ENCODE peak calls at places on chromosomes 3 and 15, in ten cellular contexts. Q is H9, M is fibroblast of lung, B is IMR-90, E is mesendoderm, O is K562, K is neural progenitor cell, D is PC-3, G is mammary epithelial cell, R is kidney. Z is an unnamed sample. For H3K4me1, the result is how much of the 10 kb centered on the place peaks cover.

GRCh38 chr15:83066034-83066760 is 855 bp downstream of the BTBD1 start:
- DNase-seq in B (no peak), M (no peak), D (peak), E (no peak), Q (no peak), O (no peak), K (peak), R (no peak), G (peak), Z (peak)

GRCh38 chr3:9351709-9352126 is 11.1 kb upstream of the THUMPD3 start:
- DNase-seq in M (no peak), E (peak), Q (peak), G (peak), O (no peak), D (peak), K (no peak), R (no peak), B (no peak), Z (no peak)

GRCh38 chr15:83971967-83972366 is 263.6 kb upstream of the GOLGA6L4 start:
- DNase-seq in Q (no peak), R (no peak), M (peak), G (peak), K (no peak), O (no peak), D (no peak), B (peak), E (no peak), Z (no peak)

GRCh38 chr3:169952045-169952444 is 14.6 kb upstream of the SEC62 start:
- DNase-seq in B (no peak), Q (no peak), M (no peak), R (no peak), E (no peak), O (no peak), G (no peak), D (no peak), K (no peak), Z (no peak)

GRCh38 chr3:99128740-99129505 is 227.4 kb upstream of the DCBLD2 start:
- DNase-seq in E (peak), D (peak), O (no peak), Q (no peak), M (peak), B (peak), K (no peak), R (no peak), G (peak), Z (peak)

GRCh38 chr3:31880020-31880419 is 101.0 kb downstream of the OSBPL10 start:
- DNase-seq in Q (no peak), K (no peak), M (no peak), B (peak), O (no peak), R (no peak), E (peak), G (peak), D (peak), Z (peak)

GRCh38 chr3:68941055-68941454 is 8.7 kb upstream of the TAFA4 start:
- DNase-seq in M (no peak), K (no peak), O (no peak), B (no peak), Q (no peak), G (no peak), R (no peak), D (no peak), E (no peak), Z (no peak)

GRCh38 chr3:170528731-170529130 is 57.1 kb downstream of the SLC7A14 start:
- DNase-seq in D (no peak), B (no peak), G (no peak), E (no peak), M (no peak), K (no peak), R (no peak), Q (no peak), O (no peak), Z (no peak)

GRCh38 chr15:76109046-76109445 is 49.3 kb downstream of the TMEM266 start:
- DNase-seq in Q (no peak), G (no peak), M (no peak), R (no peak), D (no peak), E (no peak), K (no peak), O (no peak), B (no peak), Z (no peak)

GRCh38 chr15:31338879-31339557 is 12.4 kb downstream of the KLF13 start:
- DNase-seq in B (peak), O (peak), D (peak), R (peak), K (no peak), Q (peak), M (peak), G (peak), E (peak), Z (peak)

GRCh38 chr3:105906345-105906744 is 37.5 kb upstream of the CBLB start:
- DNase-seq in M (no peak), R (no peak), O (no peak), K (no peak), B (no peak), Q (no peak), E (no peak), G (no peak), D (no peak), Z (no peak)

GRCh38 chr3:154334973-154335420 is 10.7 kb upstream of the DHX36 start:
- DNase-seq in O (peak), K (peak), M (peak), B (peak), Q (no peak), G (peak), D (peak), R (no peak), E (peak), Z (peak)

GRCh38 chr3:123155471-123156011 is 46.2 kb upstream of the SEC22A start:
- DNase-seq in R (peak), K (peak), M (no peak), O (no peak), D (no peak), E (no peak), G (no peak), B (no peak), Q (peak), Z (no peak)

GRCh38 chr15:66040211-66040892 is 171.1 kb downstream of the RAB11A start:
- DNase-seq in O (no peak), M (no peak), B (no peak), D (no peak), G (no peak), E (no peak), R (no peak), Q (no peak), K (no peak), Z (peak)

GRCh38 chr15:30783019-30783418 is 120.7 kb upstream of the FAN1 start:
- DNase-seq in O (no peak), B (no peak), Q (no peak), M (no peak), G (no peak), D (no peak), E (no peak), K (no peak), R (no peak), Z (no peak)

GRCh38 chr3:48535578-48535977 is 21.0 kb downstream of the PFKFB4 start:
- DNase-seq in K (no peak), E (no peak), O (no peak), M (no peak), Q (no peak), R (no peak), G (peak), D (no peak), B (no peak), Z (no peak)

GRCh38 chr3:42961633-42962032 is 17.5 kb upstream of the GASK1A start:
- DNase-seq in M (peak), B (peak), G (peak), Q (no peak), O (peak), R (no peak), E (peak), K (peak), D (peak), Z (peak)

GRCh38 chr3:182618085-182618732 is 175.1 kb upstream of the ATP11B start:
- DNase-seq in G (peak), D (peak), R (no peak), M (peak), Q (no peak), B (no peak), E (peak), K (peak), O (peak), Z (peak)

GRCh38 chr15:32029862-32030781 is at the start of gene CHRNA7:
- DNase-seq in Q (peak), B (peak), G (peak), D (peak), E (peak), R (peak), M (peak), O (peak), K (peak), Z (peak)

GRCh38 chr15:59541750-59542149 is 69.8 kb upstream of the GCNT3 start:
- DNase-seq in Q (no peak), G (no peak), D (no peak), B (no peak), O (no peak), R (no peak), E (no peak), K (no peak), M (no peak), Z (no peak)

GRCh38 chr3:148884261-148884660 is 19.2 kb downstream of the CPA3 start:
- DNase-seq in G (no peak), Q (no peak), R (no peak), E (no peak), O (no peak), K (no peak), M (no peak), B (peak), D (no peak), Z (no peak)

GRCh38 chr3:4083225-4084015 is 219.7 kb upstream of the SETMAR start:
- DNase-seq in R (no peak), G (no peak), K (no peak), B (no peak), Q (no peak), E (no peak), M (no peak), D (no peak), O (no peak), Z (no peak)

GRCh38 chr3:111229301-111229700 is 157.7 kb downstream of the NECTIN3 start:
- DNase-seq in D (no peak), R (no peak), E (peak), Q (no peak), M (no peak), O (no peak), K (no peak), G (no peak), B (no peak), Z (no peak)

GRCh38 chr3:117133066-117133465 is 423.5 kb downstream of the TUSC7 start:
- DNase-seq in E (no peak), G (no peak), M (no peak), R (no peak), O (no peak), D (no peak), Q (no peak), K (no peak), B (peak), Z (peak)

GRCh38 chr3:49906004-49906860 is 2.6 kb upstream of the MST1R start:
- DNase-seq in M (peak), O (peak), D (peak), Q (peak), R (peak), B (peak), G (peak), E (peak), K (peak), Z (peak)

GRCh38 chr3:105866656-105867653 is 1.9 kb downstream of the CBLB start:
- DNase-seq in K (peak), B (peak), M (peak), O (peak), G (peak), E (no peak), Q (no peak), R (no peak), D (peak), Z (peak)

GRCh38 chr15:84831028-84831427 is 13.9 kb downstream of the ALPK3 start:
- DNase-seq in R (no peak), E (no peak), O (no peak), K (no peak), Q (no peak), B (no peak), D (no peak), M (no peak), G (no peak), Z (peak)

GRCh38 chr3:114205541-114205940 is 26.7 kb upstream of the DRD3 start:
- DNase-seq in O (no peak), D (no peak), R (no peak), B (no peak), G (no peak), M (peak), E (no peak), K (no peak), Q (no peak), Z (no peak)

GRCh38 chr3:123346726-123347125 is 102.2 kb downstream of the ADCY5 start:
- DNase-seq in M (no peak), E (no peak), G (no peak), K (no peak), Q (no peak), O (no peak), D (no peak), B (no peak), R (no peak), Z (no peak)

GRCh38 chr3:183533410-183534132 is 21.9 kb downstream of the KLHL6 start:
- DNase-seq in R (no peak), D (no peak), M (no peak), G (no peak), Q (peak), O (peak), E (no peak), B (no peak), K (no peak), Z (peak)

GRCh38 chr3:14741510-14741909 is 66.6 kb downstream of the C3orf20 start:
- DNase-seq in E (no peak), R (no peak), D (no peak), O (no peak), G (no peak), B (no peak), M (no peak), Q (no peak), K (no peak), Z (no peak)

GRCh38 chr3:2099779-2100191 is 1.1 kb downstream of the CNTN4 start:
- DNase-seq in Q (peak), E (peak), B (no peak), G (no peak), D (no peak), K (peak), R (peak), M (no peak), O (no peak), Z (no peak)

GRCh38 chr15:79560384-79560783 is 128.2 kb downstream of the MINAR1 start:
- DNase-seq in B (no peak), Q (no peak), K (no peak), M (no peak), D (no peak), G (no peak), E (no peak), R (no peak), O (no peak), Z (no peak)

GRCh38 chr15:85533949-85534543 is 153.6 kb downstream of the AKAP13 start:
- DNase-seq in E (no peak), M (no peak), D (no peak), Q (no peak), R (no peak), G (peak), K (no peak), O (no peak), B (no peak), Z (no peak)

GRCh38 chr15:70099167-70099965 is 1.6 kb upstream of the TLE3 start:
- DNase-seq in E (peak), O (peak), M (peak), R (peak), K (peak), G (peak), B (peak), D (peak), Q (peak), Z (peak)

GRCh38 chr15:70097337-70098169 is at the start of gene TLE3:
- DNase-seq in E (peak), Q (peak), M (peak), O (peak), K (peak), R (peak), B (peak), D (peak), G (peak), Z (peak)

GRCh38 chr15:70098461-70099166 is 897 bp upstream of the TLE3 start:
- DNase-seq in E (peak), G (peak), Q (peak), O (peak), K (peak), B (no peak), D (peak), R (peak), M (peak), Z (peak)

GRCh38 chr15:70096975-70097336 is 761 bp downstream of the TLE3 start:
- DNase-seq in Q (no peak), B (no peak), O (no peak), E (no peak), K (peak), R (no peak), M (peak), G (no peak), D (no peak), Z (no peak)

GRCh38 chr15:70098170-70098460 is 398 bp upstream of the TLE3 start:
- DNase-seq in R (no peak), G (no peak), K (no peak), Q (no peak), E (no peak), M (no peak), D (no peak), B (no peak), O (no peak), Z (no peak)
- H3K4me1 ChIP-seq in R (under half), G (under half), K (under half), Q (under half), E (under half), M (under half), D (under half), B (under half), O (half or more), Z (half or more)

GRCh38 chr3:190041333-190042041 is 79.2 kb downstream of the P3H2 start:
- DNase-seq in E (peak), K (peak), B (peak), Q (peak), G (no peak), R (no peak), O (no peak), M (peak), D (no peak), Z (peak)
- H3K9ac ChIP-seq in E (no peak), K (no peak), B (no peak), Q (no peak), G (no peak), R (no peak), O (no peak), M (no peak), D (no peak), Z (no peak)

GRCh38 chr15:62932436-62932835 is 110.1 kb upstream of the TPM1 start:
- DNase-seq in B (peak), D (no peak), G (no peak), O (no peak), E (no peak), K (no peak), Q (no peak), M (peak), R (no peak), Z (peak)
- H3K4me1 ChIP-seq in B (under half), D (under half), G (under half), O (under half), E (under half), K (under half), Q (under half), M (under half), R (under half), Z (half or more)

GRCh38 chr3:150217691-150218090 is 190.4 kb upstream of the TSC22D2 start:
- DNase-seq in Q (no peak), R (no peak), O (no peak), M (no peak), D (no peak), G (no peak), E (no peak), B (no peak), K (no peak), Z (no peak)

GRCh38 chr3:150216041-150216811 is 191.9 kb upstream of the TSC22D2 start:
- DNase-seq in B (peak), D (peak), G (peak), M (peak), K (peak), E (peak), R (no peak), O (no peak), Q (no peak), Z (peak)

GRCh38 chr3:150213577-150213976 is 194.5 kb upstream of the TSC22D2 start:
- DNase-seq in Q (no peak), B (no peak), R (no peak), M (no peak), E (no peak), K (no peak), D (no peak), G (no peak), O (no peak), Z (no peak)

GRCh38 chr3:150216866-150217600 is 191.1 kb upstream of the TSC22D2 start:
- DNase-seq in D (no peak), B (no peak), G (peak), M (no peak), R (no peak), K (no peak), E (no peak), Q (no peak), O (no peak), Z (no peak)

DNA sequence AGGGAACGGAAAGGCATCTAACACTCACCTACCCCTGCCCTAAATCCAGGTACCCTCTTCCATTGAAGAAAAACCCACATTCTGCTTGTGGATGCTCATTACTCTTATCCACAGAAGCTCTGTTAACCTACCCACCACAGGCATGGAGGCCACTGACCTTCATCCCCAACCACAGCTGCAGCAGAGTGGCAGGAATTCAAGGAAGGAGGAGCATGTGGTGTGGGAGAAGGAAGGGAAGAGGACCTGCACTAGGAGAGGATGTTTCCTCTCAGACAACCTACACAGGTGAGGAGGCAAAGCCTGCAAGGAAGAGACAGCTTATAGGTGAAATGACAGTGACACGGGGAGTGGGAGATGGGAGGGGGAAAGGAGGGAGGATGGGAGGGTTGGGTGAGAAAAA is 192.5 kb upstream of the TSC22D2 start:
- DNase-seq in E (no peak), G (peak), M (peak), D (no peak), K (no peak), B (peak), R (no peak), O (no peak), Q (no peak), Z (no peak)
- H3K9ac ChIP-seq in E (peak), G (no peak), M (no peak), D (no peak), K (no peak), B (no peak), R (no peak), O (no peak), Q (no peak), Z (no peak)

GRCh38 chr3:13420817-13421755 is 964 bp upstream of the NUP210 start:
- DNase-seq in M (no peak), D (no peak), O (peak), B (no peak), G (no peak), K (no peak), E (no peak), Q (no peak), R (peak), Z (no peak)

GRCh38 chr3:13419356-13420050 is 619 bp downstream of the NUP210 start:
- DNase-seq in Q (peak), B (no peak), O (peak), K (peak), E (peak), G (no peak), M (peak), R (peak), D (peak), Z (peak)

GRCh38 chr3:13416002-13416793 is 3.9 kb downstream of the NUP210 start:
- DNase-seq in R (no peak), O (no peak), E (peak), G (no peak), Q (peak), M (no peak), D (no peak), B (no peak), K (peak), Z (no peak)

GRCh38 chr3:13424111-13424844 is 4.2 kb upstream of the NUP210 start:
- DNase-seq in K (no peak), R (no peak), E (no peak), G (no peak), D (peak), Q (no peak), B (no peak), M (no peak), O (no peak), Z (no peak)

DNA sequence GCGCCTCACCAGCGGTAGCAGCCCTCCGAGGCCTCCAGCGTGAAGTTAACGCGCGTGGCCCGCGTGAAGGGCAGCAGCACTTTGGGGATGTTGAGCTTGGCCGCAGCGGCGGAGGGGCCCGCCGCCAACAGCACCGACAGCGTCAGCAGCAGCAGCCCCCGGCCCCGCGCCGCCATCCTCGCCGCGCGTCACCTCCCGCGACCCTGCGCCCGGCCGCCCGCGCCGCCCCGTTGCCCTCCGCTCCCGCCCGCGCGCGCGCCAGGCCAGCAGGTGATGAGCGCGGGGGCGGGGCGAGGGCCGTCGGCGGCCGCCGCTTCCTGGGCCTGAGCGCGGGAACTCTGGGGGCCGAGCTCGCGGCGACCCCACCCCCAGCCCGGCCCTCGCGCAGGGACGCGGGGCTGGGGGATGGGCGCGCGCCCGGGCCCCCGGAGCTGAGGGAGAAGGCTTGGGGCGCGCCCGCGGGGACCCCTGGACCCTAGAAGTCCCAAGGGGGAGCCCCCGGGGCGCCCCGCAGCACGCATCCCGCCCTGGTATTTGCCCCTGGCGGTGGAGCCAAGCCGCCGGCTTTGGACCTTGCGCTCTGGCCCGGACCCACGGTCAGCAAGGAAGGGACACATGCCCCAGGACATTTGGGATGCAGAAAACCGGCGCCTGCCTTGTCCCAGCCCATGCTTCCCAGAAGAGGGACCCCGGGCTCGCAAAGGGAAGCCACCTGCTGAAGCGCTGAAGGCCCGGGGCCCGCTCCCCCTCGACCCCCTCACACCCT is at the start of gene NUP210:
- DNase-seq in O (peak), B (no peak), Q (peak), G (no peak), E (peak), R (peak), M (no peak), D (peak), K (peak), Z (peak)
- H3K4me1 ChIP-seq in O (under half), B (under half), Q (under half), G (under half), E (under half), R (under half), M (under half), D (under half), K (under half), Z (under half)

GRCh38 chr3:26621891-26622633 is 510 bp upstream of the LRRC3B start:
- DNase-seq in Q (no peak), R (no peak), M (no peak), O (no peak), K (peak), D (no peak), E (peak), G (no peak), B (no peak), Z (no peak)
- H3K9ac ChIP-seq in Q (no peak), R (no peak), M (no peak), O (no peak), K (no peak), D (no peak), E (peak), G (no peak), B (no peak), Z (no peak)